ENCODE peak calls at places on chromosomes 6 and 20, in five cellular contexts. A is K562, F is GM12878, T is HepG2, P is SK-N-SH. X is an unnamed sample.

GRCh38 chr6:157143171-157143884 is 180.0 kb downstream of the TMEM242 start:
- DNase-seq in P (peak), F (no peak), A (no peak), T (no peak), X (no peak)

GRCh38 chr6:112330071-112330876 is 16.9 kb upstream of the RFPL4B start:
- DNase-seq in P (no peak), T (no peak), F (no peak), A (no peak), X (no peak)

GRCh38 chr20:64115171-64115911 is 8.0 kb upstream of the NPBWR2 start:
- DNase-seq in P (peak), T (no peak), F (no peak), A (no peak), X (no peak)

GRCh38 chr6:145233955-145234354 is 501.4 kb downstream of the EPM2A start:
- DNase-seq in T (no peak), P (no peak), F (no peak), A (no peak), X (no peak)

GRCh38 chr20:47231382-47232042 is 125.0 kb downstream of the ZMYND8 start:
- DNase-seq in T (no peak), F (no peak), P (no peak), A (no peak), X (no peak)

GRCh38 chr20:63096681-63097335 is 90.0 kb upstream of the BHLHE23 start:
- DNase-seq in A (no peak), T (no peak), P (no peak), F (no peak), X (no peak)

GRCh38 chr6:44166591-44167184 is 8.1 kb downstream of the CAPN11 start:
- DNase-seq in A (peak), P (no peak), F (no peak), T (no peak), X (peak)

GRCh38 chr6:143245656-143246055 is 185.0 kb downstream of the AIG1 start:
- DNase-seq in T (no peak), F (no peak), P (no peak), A (peak), X (no peak)

GRCh38 chr20:61663521-61664425 is 401.9 kb downstream of the TAF4 start:
- DNase-seq in A (no peak), F (no peak), P (no peak), T (no peak), X (no peak)

DNA sequence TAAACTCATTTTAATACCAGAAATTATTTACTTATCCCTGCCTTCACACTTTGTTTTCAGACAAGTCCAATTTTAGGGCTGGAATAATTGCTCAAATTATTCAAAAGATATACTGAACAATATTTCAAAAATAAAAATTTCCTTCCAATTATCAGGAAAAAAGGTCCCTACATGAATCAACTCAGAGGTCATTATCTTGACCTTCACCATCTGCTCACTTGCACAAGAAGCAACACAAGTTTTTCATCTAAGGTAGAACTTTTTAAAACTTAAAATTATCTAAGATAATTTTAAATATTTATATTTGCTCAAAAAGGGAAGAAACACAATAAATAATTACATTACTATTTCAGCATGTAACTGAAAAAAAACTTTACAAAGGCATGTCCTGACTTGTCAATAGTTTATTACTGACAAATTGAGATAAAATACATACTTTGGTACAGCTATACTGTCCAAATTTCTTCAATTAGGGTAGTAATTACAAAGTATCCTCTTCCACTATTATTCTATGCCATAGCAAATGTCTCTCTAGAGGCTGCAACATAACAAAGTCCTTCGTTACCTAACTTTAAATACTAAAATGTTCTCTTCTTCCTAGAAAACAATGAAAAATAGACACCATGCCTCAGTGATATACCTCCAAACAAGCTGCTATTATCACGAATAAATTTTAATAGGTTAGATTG is 2.4 kb downstream of the CEP85L start:
- DNase-seq in F (no peak), A (no peak), P (no peak), T (no peak), X (no peak)
- TF ChIP-seq JUND in F (no peak), A (no peak), P (no peak), T (no peak), X (no peak)

GRCh38 chr20:1934578-1935573 is 39.7 kb downstream of the SIRPA start:
- DNase-seq in A (no peak), T (no peak), P (peak), F (no peak), X (no peak)
- TF ChIP-seq JUND in A (no peak), T (no peak), P (no peak), F (no peak), X (no peak)

GRCh38 chr6:52545050-52545843 is 31.6 kb downstream of the TRAM2 start:
- DNase-seq in A (no peak), P (no peak), F (no peak), T (peak), X (no peak)

GRCh38 chr6:52546678-52547077 is 30.2 kb downstream of the TRAM2 start:
- DNase-seq in F (peak), P (no peak), A (no peak), T (no peak), X (no peak)

GRCh38 chr6:52547647-52548352 is 29.1 kb downstream of the TRAM2 start:
- DNase-seq in A (peak), P (peak), T (peak), F (no peak), X (peak)

GRCh38 chr6:52545844-52546119 is 31.1 kb downstream of the TRAM2 start:
- DNase-seq in P (no peak), A (no peak), T (no peak), F (no peak), X (no peak)

DNA sequence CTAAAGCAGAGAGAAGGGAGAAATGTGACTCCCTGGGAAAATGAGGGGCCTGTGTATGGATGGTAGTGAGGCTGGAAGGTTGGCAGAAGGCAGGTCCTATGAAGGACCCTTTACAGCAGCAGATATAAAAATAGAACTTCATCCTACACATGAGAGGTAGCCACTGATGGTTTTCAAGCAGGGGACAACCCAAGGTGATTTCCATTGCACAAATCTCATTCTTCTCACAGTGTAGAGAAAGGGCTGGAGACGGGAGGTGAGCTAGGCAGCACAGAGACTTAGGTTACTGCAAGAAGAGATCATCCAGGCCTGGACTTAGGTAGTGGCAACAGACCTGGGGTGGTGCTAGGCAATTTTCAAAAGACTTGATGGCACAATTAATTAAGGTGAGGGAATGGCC is 30.7 kb downstream of the TRAM2 start:
- DNase-seq in F (no peak), P (no peak), A (no peak), T (no peak), X (no peak)
- TF ChIP-seq JUND in F (no peak), P (no peak), A (no peak), T (no peak), X (no peak)

GRCh38 chr20:33444797-33445560 is 1.4 kb upstream of the SNTA1 start:
- DNase-seq in F (no peak), A (peak), P (no peak), T (peak), X (peak)
- TF ChIP-seq JUND in F (no peak), A (no peak), P (no peak), T (no peak), X (no peak)

DNA sequence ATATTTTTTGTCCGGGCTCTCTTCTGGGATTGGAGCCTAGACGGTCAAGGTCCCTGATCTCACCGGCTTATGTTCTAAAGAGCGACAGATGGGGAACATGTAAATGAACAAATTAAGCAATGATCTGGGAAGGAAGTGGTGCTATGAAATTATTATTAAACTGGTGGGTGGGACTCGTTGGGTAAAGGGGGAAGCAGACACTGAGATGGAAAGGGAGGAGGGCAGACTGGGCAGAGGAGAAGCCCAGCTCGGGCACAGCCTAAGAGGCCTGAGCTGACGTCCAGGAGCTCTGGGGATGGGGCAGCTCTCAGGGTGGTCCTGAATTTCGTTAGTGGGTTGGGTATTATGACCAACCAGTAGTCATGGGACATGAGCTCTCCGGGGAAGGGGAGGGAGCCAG is 81.9 kb upstream of the AGPAT4 start:
- DNase-seq in T (no peak), A (no peak), P (no peak), F (no peak), X (no peak)
- TF ChIP-seq JUND in T (no peak), A (no peak), P (no peak), F (no peak), X (no peak)

GRCh38 chr6:91476000-91476399 is 889.1 kb upstream of the MAP3K7 start:
- DNase-seq in F (no peak), A (no peak), T (peak), P (peak), X (peak)

GRCh38 chr6:91483415-91483814 is 896.5 kb upstream of the MAP3K7 start:
- DNase-seq in A (no peak), F (no peak), P (no peak), T (no peak), X (no peak)

GRCh38 chr6:91482498-91482897 is 895.6 kb upstream of the MAP3K7 start:
- DNase-seq in P (no peak), T (no peak), A (no peak), F (peak), X (no peak)

GRCh38 chr6:91477688-91478087 is 890.8 kb upstream of the MAP3K7 start:
- DNase-seq in T (no peak), A (no peak), F (no peak), P (no peak), X (no peak)

DNA sequence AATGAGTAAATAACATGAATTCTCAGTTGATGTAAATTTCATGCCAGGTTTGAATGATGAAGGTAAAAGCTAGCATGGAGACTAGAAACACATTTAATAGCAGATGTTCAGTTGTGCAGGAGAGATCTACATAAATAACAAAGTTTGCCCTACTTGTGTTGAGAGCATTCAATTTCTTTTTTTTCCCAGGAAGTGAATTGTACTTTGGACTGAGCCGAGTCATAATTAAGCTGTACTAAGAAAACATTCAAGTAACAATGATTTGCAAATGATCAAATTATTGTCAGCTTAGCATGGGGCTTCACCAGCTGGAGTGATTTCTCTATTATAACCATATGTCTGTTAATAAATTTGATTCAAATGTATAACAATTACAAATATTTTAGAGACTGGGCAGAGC is 893.5 kb upstream of the MAP3K7 start:
- DNase-seq in A (no peak), F (no peak), T (no peak), P (no peak), X (no peak)
- TF ChIP-seq JUND in A (no peak), F (no peak), T (no peak), P (no peak), X (no peak)

GRCh38 chr6:130937942-130938604 is 110.9 kb downstream of the SMLR1 start:
- DNase-seq in F (no peak), A (no peak), P (no peak), T (peak), X (no peak)

GRCh38 chr6:130933712-130934200 is 106.5 kb downstream of the SMLR1 start:
- DNase-seq in T (peak), A (no peak), P (no peak), F (no peak), X (peak)

GRCh38 chr6:130934848-130935585 is 107.8 kb downstream of the SMLR1 start:
- DNase-seq in P (no peak), F (no peak), T (peak), A (no peak), X (no peak)

GRCh38 chr6:130935978-130936377 is 108.8 kb downstream of the SMLR1 start:
- DNase-seq in P (no peak), F (no peak), T (no peak), A (no peak), X (peak)

DNA sequence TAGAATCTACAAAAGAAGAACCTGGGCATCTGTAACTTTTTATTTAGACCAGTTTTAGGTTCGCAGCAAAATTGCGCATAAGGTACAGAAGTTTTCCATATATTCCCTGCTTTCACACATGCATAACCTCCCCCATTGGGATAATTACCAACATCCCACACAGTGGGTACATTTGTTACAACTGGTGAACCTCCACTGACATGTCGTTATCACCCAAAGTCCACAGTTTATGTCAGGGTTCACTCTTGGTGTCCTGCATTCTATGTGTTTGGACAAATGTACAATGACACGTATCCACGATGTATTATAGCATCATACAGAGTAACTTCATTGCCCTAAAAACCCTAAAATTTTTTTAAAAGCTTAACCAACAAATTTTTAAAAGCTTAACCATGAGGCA is 109.7 kb downstream of the SMLR1 start:
- DNase-seq in T (peak), P (no peak), A (no peak), F (no peak), X (no peak)
- TF ChIP-seq JUND in T (no peak), P (no peak), A (no peak), F (no peak), X (no peak)

GRCh38 chr6:67633058-67633457 is 1002.0 kb upstream of the ADGRB3 start:
- DNase-seq in P (no peak), A (no peak), T (no peak), F (no peak), X (no peak)
- TF ChIP-seq JUND in P (no peak), A (no peak), T (no peak), F (no peak), X (no peak)

DNA sequence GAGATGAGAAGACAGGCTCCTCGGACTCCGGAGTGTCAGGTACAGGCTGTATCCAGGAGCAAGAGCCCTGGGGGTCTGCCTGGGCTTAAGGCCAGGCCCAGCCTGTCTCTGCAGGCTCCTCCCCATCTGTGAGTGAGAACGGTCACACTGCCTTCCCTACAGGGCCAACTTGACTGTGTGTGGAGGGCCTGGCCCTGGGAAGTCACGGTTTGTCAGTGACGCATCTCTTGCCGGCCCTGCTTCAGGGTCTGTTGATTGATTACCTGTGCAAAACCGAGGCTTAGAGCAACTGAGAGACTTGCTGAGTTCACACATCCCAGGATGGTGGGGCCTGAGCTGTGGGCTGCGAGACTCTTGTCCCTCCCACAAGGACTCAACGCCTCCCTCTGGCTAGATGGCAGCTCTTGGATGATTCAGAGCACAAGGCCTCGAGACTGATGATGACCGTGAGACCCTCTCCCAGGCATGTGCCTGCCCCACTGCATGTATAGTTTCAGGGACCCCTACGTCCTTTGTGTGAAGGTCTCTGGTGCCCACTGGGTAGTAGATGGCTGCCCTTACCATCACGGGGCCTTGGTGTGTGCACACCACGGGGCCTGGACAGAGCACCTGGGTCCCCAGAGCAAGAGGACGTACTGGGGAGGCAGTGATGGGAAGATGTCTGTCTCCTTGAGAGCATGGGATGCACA is 6.0 kb downstream of the RBM38 start:
- DNase-seq in A (no peak), F (no peak), T (no peak), P (no peak), X (no peak)
- TF ChIP-seq JUND in A (no peak), F (no peak), T (no peak), P (no peak), X (no peak)

GRCh38 chr20:419556-420168 is 11.6 kb downstream of the RBCK1 start:
- DNase-seq in A (no peak), F (no peak), T (no peak), P (no peak), X (no peak)

GRCh38 chr20:420169-420620 is 12.1 kb downstream of the RBCK1 start:
- DNase-seq in T (no peak), P (peak), A (no peak), F (no peak), X (no peak)

GRCh38 chr20:418858-419365 is 10.8 kb downstream of the RBCK1 start:
- DNase-seq in F (no peak), A (no peak), T (no peak), P (no peak), X (no peak)

GRCh38 chr20:421685-422250 is 13.7 kb downstream of the RBCK1 start:
- DNase-seq in P (no peak), A (no peak), T (no peak), F (no peak), X (no peak)

DNA sequence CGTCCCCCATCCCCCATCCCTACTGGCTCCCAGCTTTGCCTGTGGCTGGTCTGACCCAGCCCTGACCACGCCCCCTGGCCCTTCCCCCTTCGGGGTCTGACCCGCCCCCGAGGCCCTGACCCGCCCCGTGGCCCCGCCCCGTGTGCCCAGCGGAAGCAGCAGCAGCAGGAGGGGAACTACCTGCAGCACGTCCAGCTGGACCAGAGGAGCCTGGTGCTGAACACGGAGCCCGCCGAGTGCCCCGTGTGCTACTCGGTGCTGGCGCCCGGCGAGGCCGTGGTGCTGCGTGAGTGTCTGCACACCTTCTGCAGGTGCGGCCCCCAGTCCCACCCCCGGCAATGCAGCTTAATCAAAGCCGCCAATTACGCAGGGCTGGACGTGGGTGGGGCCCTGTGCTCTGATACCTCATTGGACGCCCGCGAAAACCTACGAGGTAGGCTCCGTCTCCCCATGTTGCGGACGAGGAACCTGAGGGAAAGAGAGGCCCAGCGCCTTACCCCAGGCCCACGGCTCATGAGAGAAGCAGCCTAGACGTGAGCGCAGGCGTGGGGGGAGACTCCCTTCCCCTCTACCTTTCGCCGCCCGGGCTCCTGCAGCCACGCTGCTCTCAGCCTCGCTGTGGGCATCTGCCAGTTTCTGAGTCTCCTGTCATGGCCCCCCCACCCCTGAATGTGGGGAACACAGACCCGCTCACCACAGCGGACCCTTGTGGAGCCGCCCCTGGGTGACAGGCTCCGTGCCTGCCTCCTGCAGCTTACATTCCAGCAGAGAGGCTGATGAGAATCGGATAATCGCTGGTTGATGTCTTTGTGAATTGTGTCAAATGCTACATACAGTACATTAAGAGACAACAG is 12.8 kb downstream of the RBCK1 start:
- DNase-seq in T (no peak), A (peak), F (no peak), P (peak), X (peak)
- TF ChIP-seq JUND in T (no peak), A (no peak), F (no peak), P (no peak), X (no peak)

X was measured in T47D.